ENCODE peak calls at places on chromosomes 6 and 20, in ten cellular contexts. A, Z, C, Y, E, Q, O, R, I and B are unnamed samples.

GRCh38 chr6:94902974-94903628 is 674.2 kb upstream of the MANEA start:
- DNase-seq in A (no peak), Z (peak), C (no peak), Y (no peak), E (no peak), Q (no peak), O (no peak), R (no peak), I (no peak), B (no peak)

GRCh38 chr6:118324081-118324480 is 224.0 kb upstream of the PLN start:
- DNase-seq in A (no peak), Z (no peak), C (no peak), Y (no peak), E (no peak), Q (no peak), O (no peak), R (no peak), I (no peak), B (no peak)

GRCh38 chr20:64096535-64096934 is 10.8 kb downstream of the NPBWR2 start:
- DNase-seq in A (no peak), Z (no peak), C (no peak), Y (no peak), E (no peak), Q (no peak), O (no peak), R (no peak), I (no peak), B (no peak)

GRCh38 chr20:44500221-44500620 is 21.6 kb downstream of the SERINC3 start:
- DNase-seq in A (no peak), Z (no peak), C (no peak), Y (no peak), E (no peak), Q (no peak), O (no peak), R (no peak), I (no peak), B (no peak)

GRCh38 chr6:81614292-81614691 is 138.2 kb downstream of the TENT5A start:
- DNase-seq in A (no peak), Z (no peak), C (no peak), Y (no peak), E (no peak), Q (no peak), O (no peak), R (no peak), I (no peak), B (no peak)

GRCh38 chr20:57432874-57433491 is 41.8 kb downstream of the RBM38 start:
- DNase-seq in A (peak), Z (no peak), C (peak), Y (peak), E (no peak), Q (peak), O (peak), R (no peak), I (peak), B (peak)

GRCh38 chr20:10201321-10201870 is 17.2 kb upstream of the SNAP25 start:
- DNase-seq in A (no peak), Z (no peak), C (no peak), Y (no peak), E (no peak), Q (no peak), O (no peak), R (no peak), I (no peak), B (no peak)

GRCh38 chr20:41149679-41150131 is 12.4 kb downstream of the PLCG1 start:
- DNase-seq in A (peak), Z (no peak), C (no peak), Y (no peak), E (no peak), Q (no peak), O (no peak), R (peak), I (no peak), B (no peak)

GRCh38 chr6:75602164-75602896 is 650 bp downstream of the SENP6 start:
- DNase-seq in A (peak), Z (peak), C (peak), Y (peak), E (no peak), Q (peak), O (no peak), R (no peak), I (peak), B (peak)

GRCh38 chr20:4569092-4569491 is 152.6 kb upstream of the PRND start:
- DNase-seq in A (no peak), Z (peak), C (no peak), Y (no peak), E (no peak), Q (no peak), O (no peak), R (no peak), I (no peak), B (no peak)

GRCh38 chr6:109678240-109678639 is 12.8 kb downstream of the AK9 start:
- DNase-seq in A (no peak), Z (no peak), C (no peak), Y (no peak), E (no peak), Q (no peak), O (no peak), R (no peak), I (no peak), B (no peak)

GRCh38 chr20:60395993-60396392 is 437.8 kb downstream of the CDH26 start:
- DNase-seq in A (no peak), Z (no peak), C (no peak), Y (no peak), E (no peak), Q (no peak), O (no peak), R (no peak), I (no peak), B (no peak)

GRCh38 chr6:42781546-42781810 is 374 bp upstream of the BICRAL start:
- DNase-seq in A (no peak), Z (no peak), C (no peak), Y (no peak), E (no peak), Q (no peak), O (no peak), R (no peak), I (no peak), B (no peak)

GRCh38 chr20:1163653-1164052 is 21.1 kb downstream of the TMEM74B start:
- DNase-seq in A (no peak), Z (peak), C (no peak), Y (no peak), E (no peak), Q (no peak), O (no peak), R (no peak), I (no peak), B (no peak)

GRCh38 chr6:135535989-135536414 is 38.5 kb upstream of the AHI1 start:
- DNase-seq in A (no peak), Z (peak), C (no peak), Y (no peak), E (peak), Q (no peak), O (no peak), R (peak), I (no peak), B (no peak)

GRCh38 chr6:108742041-108742440 is 106.2 kb upstream of the ARMC2 start:
- DNase-seq in A (no peak), Z (peak), C (no peak), Y (no peak), E (no peak), Q (no peak), O (no peak), R (no peak), I (no peak), B (no peak)

GRCh38 chr20:10194166-10194565 is 24.5 kb upstream of the SNAP25 start:
- DNase-seq in A (no peak), Z (no peak), C (no peak), Y (no peak), E (no peak), Q (no peak), O (no peak), R (no peak), I (no peak), B (no peak)

GRCh38 chr6:25485820-25486559 is 166.0 kb upstream of the SCGN start:
- DNase-seq in A (no peak), Z (no peak), C (no peak), Y (no peak), E (no peak), Q (no peak), O (no peak), R (no peak), I (no peak), B (no peak)

GRCh38 chr20:62122659-62123449 is 579 bp downstream of the LSM14B start:
- DNase-seq in A (no peak), Z (peak), C (peak), Y (peak), E (peak), Q (peak), O (peak), R (no peak), I (peak), B (peak)

GRCh38 chr6:87929843-87930288 is 117.8 kb upstream of the SPACA1 start:
- DNase-seq in A (peak), Z (peak), C (peak), Y (peak), E (peak), Q (peak), O (peak), R (peak), I (peak), B (peak)

GRCh38 chr20:32488066-32488838 is 96.9 kb downstream of the NOL4L start:
- DNase-seq in A (no peak), Z (no peak), C (no peak), Y (no peak), E (no peak), Q (no peak), O (peak), R (no peak), I (no peak), B (no peak)

GRCh38 chr6:55445648-55446204 is 118.5 kb downstream of the GFRAL start:
- DNase-seq in A (no peak), Z (no peak), C (no peak), Y (no peak), E (peak), Q (no peak), O (no peak), R (no peak), I (no peak), B (no peak)

GRCh38 chr6:87200469-87201174 is 45.3 kb downstream of the ZNF292 start:
- DNase-seq in A (no peak), Z (no peak), C (no peak), Y (no peak), E (peak), Q (no peak), O (no peak), R (peak), I (no peak), B (no peak)

GRCh38 chr6:14280766-14281293 is 163.3 kb downstream of the CD83 start:
- DNase-seq in A (no peak), Z (peak), C (no peak), Y (no peak), E (no peak), Q (no peak), O (no peak), R (no peak), I (peak), B (no peak)

GRCh38 chr6:129276461-129276860 is 393.5 kb downstream of the LAMA2 start:
- DNase-seq in A (no peak), Z (no peak), C (no peak), Y (no peak), E (no peak), Q (no peak), O (no peak), R (no peak), I (no peak), B (no peak)